ENCODE peak calls at places on chromosomes 2 and 18, in six cellular contexts. One of them, this sample, is unnamed.

GRCh38 chr2:98118161-98118560 is 31.2 kb downstream of the VWA3B start:
- DNase-seq in iPS-NIHi11: no peak
- DNase-seq in WERI-Rb-1: no peak
- DNase-seq in activated T-cell treated with anti-CD3 and anti-CD28 coated beads, Interleukin-2, amount 50 U/mL, for 1 hour: no peak
- DNase-seq in activated naive CD4-positive, alpha-beta T cell: no peak
- DNase-seq in T-helper 9 cell: no peak
- DNase-seq in this sample: no peak

GRCh38 chr2:233189032-233189431 is 62.4 kb upstream of the ATG16L1 start:
- DNase-seq in WERI-Rb-1: no peak
- DNase-seq in T-helper 9 cell: no peak
- DNase-seq in iPS-NIHi11: no peak
- DNase-seq in activated naive CD4-positive, alpha-beta T cell: no peak
- DNase-seq in activated T-cell treated with anti-CD3 and anti-CD28 coated beads, Interleukin-2, amount 50 U/mL, for 1 hour: no peak
- DNase-seq in this sample: no peak

GRCh38 chr18:24479371-24479770 is 18.9 kb downstream of the HRH4 start:
- DNase-seq in activated T-cell treated with anti-CD3 and anti-CD28 coated beads, Interleukin-2, amount 50 U/mL, for 1 hour: no peak
- DNase-seq in activated naive CD4-positive, alpha-beta T cell: no peak
- DNase-seq in iPS-NIHi11: no peak
- DNase-seq in T-helper 9 cell: no peak
- DNase-seq in WERI-Rb-1: no peak
- DNase-seq in this sample: no peak

GRCh38 chr2:19073522-19073921 is 284.9 kb downstream of the OSR1 start:
- DNase-seq in activated naive CD4-positive, alpha-beta T cell: no peak
- DNase-seq in activated T-cell treated with anti-CD3 and anti-CD28 coated beads, Interleukin-2, amount 50 U/mL, for 1 hour: no peak
- DNase-seq in WERI-Rb-1: peak; percentile 52
- DNase-seq in T-helper 9 cell: no peak
- DNase-seq in iPS-NIHi11: peak; percentile 70
- DNase-seq in this sample: no peak

GRCh38 chr2:169702979-169703378 is 8.7 kb downstream of the PHOSPHO2 start:
- DNase-seq in activated T-cell treated with anti-CD3 and anti-CD28 coated beads, Interleukin-2, amount 50 U/mL, for 1 hour: no peak
- DNase-seq in activated naive CD4-positive, alpha-beta T cell: no peak
- DNase-seq in T-helper 9 cell: no peak
- DNase-seq in iPS-NIHi11: no peak
- DNase-seq in WERI-Rb-1: no peak
- DNase-seq in this sample: no peak

GRCh38 chr2:25677877-25678276 is 4.5 kb upstream of the DTNB start:
- DNase-seq in iPS-NIHi11: no peak
- DNase-seq in activated T-cell treated with anti-CD3 and anti-CD28 coated beads, Interleukin-2, amount 50 U/mL, for 1 hour: no peak
- DNase-seq in WERI-Rb-1: no peak
- DNase-seq in activated naive CD4-positive, alpha-beta T cell: no peak
- DNase-seq in T-helper 9 cell: no peak
- DNase-seq in this sample: no peak

GRCh38 chr2:42967959-42968674 is 175.7 kb upstream of the HAAO start:
- DNase-seq in activated naive CD4-positive, alpha-beta T cell: no peak
- DNase-seq in WERI-Rb-1: no peak
- DNase-seq in iPS-NIHi11: no peak
- DNase-seq in T-helper 9 cell: no peak
- DNase-seq in activated T-cell treated with anti-CD3 and anti-CD28 coated beads, Interleukin-2, amount 50 U/mL, for 1 hour: no peak
- DNase-seq in this sample: no peak

GRCh38 chr2:204849887-204850286 is 304.6 kb downstream of the PARD3B start:
- DNase-seq in T-helper 9 cell: no peak
- DNase-seq in activated T-cell treated with anti-CD3 and anti-CD28 coated beads, Interleukin-2, amount 50 U/mL, for 1 hour: no peak
- DNase-seq in iPS-NIHi11: no peak
- DNase-seq in WERI-Rb-1: no peak
- DNase-seq in activated naive CD4-positive, alpha-beta T cell: no peak
- DNase-seq in this sample: no peak

GRCh38 chr2:47063159-47063930 is 91.8 kb downstream of the STPG4 start:
- DNase-seq in WERI-Rb-1: no peak
- DNase-seq in activated naive CD4-positive, alpha-beta T cell: no peak
- DNase-seq in iPS-NIHi11: no peak
- DNase-seq in activated T-cell treated with anti-CD3 and anti-CD28 coated beads, Interleukin-2, amount 50 U/mL, for 1 hour: no peak
- DNase-seq in T-helper 9 cell: no peak
- DNase-seq in this sample: no peak

GRCh38 chr2:212361174-212361756 is 177.3 kb downstream of the ERBB4 start:
- DNase-seq in WERI-Rb-1: no peak
- DNase-seq in activated naive CD4-positive, alpha-beta T cell: no peak
- DNase-seq in iPS-NIHi11: no peak
- DNase-seq in activated T-cell treated with anti-CD3 and anti-CD28 coated beads, Interleukin-2, amount 50 U/mL, for 1 hour: no peak
- DNase-seq in T-helper 9 cell: no peak
- DNase-seq in this sample: no peak

GRCh38 chr2:166572958-166573357 is 78.9 kb upstream of the SCN7A start:
- DNase-seq in activated naive CD4-positive, alpha-beta T cell: no peak
- DNase-seq in activated T-cell treated with anti-CD3 and anti-CD28 coated beads, Interleukin-2, amount 50 U/mL, for 1 hour: no peak
- DNase-seq in iPS-NIHi11: no peak
- DNase-seq in WERI-Rb-1: no peak
- DNase-seq in T-helper 9 cell: no peak
- DNase-seq in this sample: no peak

GRCh38 chr2:117091438-117091837 is 723.1 kb upstream of the DDX18 start:
- DNase-seq in T-helper 9 cell: no peak
- DNase-seq in activated naive CD4-positive, alpha-beta T cell: no peak
- DNase-seq in iPS-NIHi11: no peak
- DNase-seq in activated T-cell treated with anti-CD3 and anti-CD28 coated beads, Interleukin-2, amount 50 U/mL, for 1 hour: no peak
- DNase-seq in WERI-Rb-1: no peak
- DNase-seq in this sample: no peak

GRCh38 chr18:73677458-73677857 is 470.2 kb downstream of the FBXO15 start:
- DNase-seq in T-helper 9 cell: no peak
- DNase-seq in activated T-cell treated with anti-CD3 and anti-CD28 coated beads, Interleukin-2, amount 50 U/mL, for 1 hour: no peak
- DNase-seq in WERI-Rb-1: no peak
- DNase-seq in iPS-NIHi11: no peak
- DNase-seq in activated naive CD4-positive, alpha-beta T cell: no peak
- DNase-seq in this sample: no peak

GRCh38 chr2:172830482-172830881 is 94.8 kb downstream of the RAPGEF4 start:
- DNase-seq in activated naive CD4-positive, alpha-beta T cell: no peak
- DNase-seq in WERI-Rb-1: no peak
- DNase-seq in iPS-NIHi11: no peak
- DNase-seq in activated T-cell treated with anti-CD3 and anti-CD28 coated beads, Interleukin-2, amount 50 U/mL, for 1 hour: no peak
- DNase-seq in T-helper 9 cell: no peak
- DNase-seq in this sample: no peak

GRCh38 chr18:35444636-35445035 is 53.1 kb downstream of the INO80C start:
- DNase-seq in activated naive CD4-positive, alpha-beta T cell: no peak
- DNase-seq in WERI-Rb-1: no peak
- DNase-seq in iPS-NIHi11: no peak
- DNase-seq in activated T-cell treated with anti-CD3 and anti-CD28 coated beads, Interleukin-2, amount 50 U/mL, for 1 hour: no peak
- DNase-seq in T-helper 9 cell: no peak
- DNase-seq in this sample: no peak

GRCh38 chr2:113076917-113077669 is 9.3 kb downstream of the IL1F10 start:
- DNase-seq in WERI-Rb-1: no peak
- DNase-seq in activated T-cell treated with anti-CD3 and anti-CD28 coated beads, Interleukin-2, amount 50 U/mL, for 1 hour: no peak
- DNase-seq in iPS-NIHi11: no peak
- DNase-seq in T-helper 9 cell: no peak
- DNase-seq in activated naive CD4-positive, alpha-beta T cell: no peak
- DNase-seq in this sample: no peak

GRCh38 chr2:122704109-122704563 is 948.7 kb downstream of the TSN start:
- DNase-seq in activated T-cell treated with anti-CD3 and anti-CD28 coated beads, Interleukin-2, amount 50 U/mL, for 1 hour: no peak
- DNase-seq in WERI-Rb-1: no peak
- DNase-seq in activated naive CD4-positive, alpha-beta T cell: no peak
- DNase-seq in T-helper 9 cell: no peak
- DNase-seq in iPS-NIHi11: no peak
- DNase-seq in this sample: no peak

GRCh38 chr2:179550214-179550613 is 285.6 kb upstream of the SESTD1 start:
- DNase-seq in T-helper 9 cell: no peak
- DNase-seq in WERI-Rb-1: no peak
- DNase-seq in activated naive CD4-positive, alpha-beta T cell: no peak
- DNase-seq in iPS-NIHi11: peak; percentile 50
- DNase-seq in activated T-cell treated with anti-CD3 and anti-CD28 coated beads, Interleukin-2, amount 50 U/mL, for 1 hour: no peak
- DNase-seq in this sample: no peak

GRCh38 chr18:12769644-12770440 is 67.0 kb downstream of the PSMG2 start:
- DNase-seq in T-helper 9 cell: no peak
- DNase-seq in WERI-Rb-1: no peak
- DNase-seq in activated naive CD4-positive, alpha-beta T cell: no peak
- DNase-seq in iPS-NIHi11: no peak
- DNase-seq in activated T-cell treated with anti-CD3 and anti-CD28 coated beads, Interleukin-2, amount 50 U/mL, for 1 hour: no peak
- DNase-seq in this sample: no peak

GRCh38 chr2:69597105-69597504 is 46.4 kb downstream of the AAK1 start:
- DNase-seq in iPS-NIHi11: no peak
- DNase-seq in activated T-cell treated with anti-CD3 and anti-CD28 coated beads, Interleukin-2, amount 50 U/mL, for 1 hour: no peak
- DNase-seq in T-helper 9 cell: no peak
- DNase-seq in activated naive CD4-positive, alpha-beta T cell: no peak
- DNase-seq in WERI-Rb-1: no peak
- DNase-seq in this sample: no peak

GRCh38 chr18:45978084-45978483 is 11.0 kb upstream of the EPG5 start:
- DNase-seq in activated T-cell treated with anti-CD3 and anti-CD28 coated beads, Interleukin-2, amount 50 U/mL, for 1 hour: no peak
- DNase-seq in WERI-Rb-1: no peak
- DNase-seq in activated naive CD4-positive, alpha-beta T cell: no peak
- DNase-seq in T-helper 9 cell: no peak
- DNase-seq in iPS-NIHi11: peak; percentile 22
- DNase-seq in this sample: no peak

This sample was measured in activated CD4-positive, alpha-beta T cell treated with anti-CD3 and anti-CD28 coated beads for 1 hour.